ENCODE peak calls at places on chromosomes 2 and 18, in four cellular contexts. U, V, X and B are unnamed samples.

GRCh38 chr2:219611866-219612604 is 14.4 kb downstream of the STK11IP start:
- DNase-seq in V (no peak), U (no peak), X (no peak), B (no peak)

GRCh38 chr18:56937874-56938273 is 209.0 kb upstream of the BOD1L2 start:
- DNase-seq in V (peak), U (peak), X (no peak), B (no peak)

GRCh38 chr18:58314284-58314683 is 270.3 kb downstream of the NEDD4L start:
- DNase-seq in X (no peak), V (no peak), U (peak), B (no peak)

GRCh38 chr2:24543252-24543651 is 52.2 kb downstream of the NCOA1 start:
- DNase-seq in X (no peak), U (no peak), V (no peak), B (no peak)

GRCh38 chr2:55302241-55302640 is 33.2 kb upstream of the MTIF2 start:
- DNase-seq in X (no peak), V (no peak), U (no peak), B (no peak)

GRCh38 chr18:68847219-68847860 is 49.5 kb downstream of the CCDC102B start:
- DNase-seq in V (no peak), X (no peak), U (peak), B (no peak)

GRCh38 chr2:234275515-234275914 is 221.4 kb downstream of the ARL4C start:
- DNase-seq in V (no peak), X (no peak), U (no peak), B (no peak)

GRCh38 chr18:64365106-64365505 is 216.2 kb upstream of the LINC00305 start:
- DNase-seq in V (no peak), U (no peak), X (no peak), B (no peak)

GRCh38 chr2:144330951-144331651 is 188.8 kb downstream of the ZEB2 start:
- DNase-seq in U (peak), V (no peak), X (peak), B (no peak)

GRCh38 chr2:36569267-36569860 is 28.6 kb downstream of the FEZ2 start:
- DNase-seq in V (no peak), X (no peak), U (peak), B (no peak)

GRCh38 chr18:44098551-44099098 is 582.1 kb upstream of the SETBP1 start:
- DNase-seq in V (peak), U (peak), X (no peak), B (no peak)

GRCh38 chr2:212367431-212367830 is 171.2 kb downstream of the ERBB4 start:
- DNase-seq in X (no peak), V (no peak), U (no peak), B (peak)

GRCh38 chr2:236172866-236173733 is 4.9 kb upstream of the GBX2 start:
- DNase-seq in X (no peak), V (no peak), U (no peak), B (no peak)

GRCh38 chr2:182020319-182021055 is 34.8 kb downstream of the PPP1R1C start:
- DNase-seq in V (no peak), U (peak), X (no peak), B (no peak)

GRCh38 chr2:218218409-218219185 is 1.6 kb downstream of the ARPC2 start:
- DNase-seq in U (no peak), X (peak), V (peak), B (no peak)

GRCh38 chr2:204541637-204542036 is 3.6 kb upstream of the PARD3B start:
- DNase-seq in X (no peak), U (no peak), V (no peak), B (no peak)

GRCh38 chr2:95359501-95359930 is 43.0 kb upstream of the FAHD2A start:
- DNase-seq in X (no peak), V (no peak), U (no peak), B (no peak)

GRCh38 chr2:170226216-170226615 is 48.3 kb downstream of the MYO3B start:
- DNase-seq in X (no peak), V (no peak), U (no peak), B (no peak)

GRCh38 chr2:20852139-20852538 is 29.2 kb upstream of the LDAH start:
- DNase-seq in V (no peak), U (no peak), X (no peak), B (no peak)

GRCh38 chr2:25707927-25708326 is 34.5 kb upstream of the DTNB start:
- DNase-seq in X (no peak), U (no peak), V (no peak), B (no peak)

GRCh38 chr18:45412577-45412976 is 202.7 kb upstream of the SLC14A2 start:
- DNase-seq in X (no peak), V (no peak), U (no peak), B (no peak)